ENCODE peak calls at places on chromosome 1, in eight cellular contexts. One of them, this sample, is unnamed.

GRCh38 chr1:27575861-27576331 is 28.0 kb downstream of the AHDC1 start:
- DNase-seq in right lobe of liver: peak; percentile 66
- DNase-seq in MM.1S: peak; percentile 61
- DNase-seq in transverse colon: peak; percentile 68
- DNase-seq in fibroblast of the aortic adventitia: peak; percentile 42
- DNase-seq in fibroblast of villous mesenchyme: peak; percentile 45
- DNase-seq in A549: peak; percentile 51
- DNase-seq in HFF-Myc: no peak
- DNase-seq in this sample: no peak

GRCh38 chr1:55696891-55697290 is 481.7 kb upstream of the USP24 start:
- DNase-seq in fibroblast of the aortic adventitia: no peak
- DNase-seq in fibroblast of villous mesenchyme: no peak
- DNase-seq in HFF-Myc: no peak
- DNase-seq in right lobe of liver: no peak
- DNase-seq in A549: no peak
- DNase-seq in MM.1S: no peak
- DNase-seq in transverse colon: no peak
- DNase-seq in this sample: no peak

GRCh38 chr1:186869829-186870228 is 41.1 kb downstream of the PLA2G4A start:
- DNase-seq in transverse colon: no peak
- DNase-seq in MM.1S: no peak
- DNase-seq in right lobe of liver: no peak
- DNase-seq in fibroblast of villous mesenchyme: no peak
- DNase-seq in fibroblast of the aortic adventitia: no peak
- DNase-seq in HFF-Myc: no peak
- DNase-seq in A549: no peak
- DNase-seq in this sample: no peak

GRCh38 chr1:106121728-106122127 is 934.7 kb upstream of the PRMT6 start:
- DNase-seq in fibroblast of the aortic adventitia: no peak
- DNase-seq in fibroblast of villous mesenchyme: no peak
- DNase-seq in right lobe of liver: no peak
- DNase-seq in HFF-Myc: no peak
- DNase-seq in A549: no peak
- DNase-seq in transverse colon: no peak
- DNase-seq in MM.1S: no peak
- DNase-seq in this sample: no peak

GRCh38 chr1:201917362-201918033 is 28.8 kb downstream of the SHISA4 start:
- DNase-seq in fibroblast of the aortic adventitia: peak; percentile 97
- DNase-seq in fibroblast of villous mesenchyme: peak; percentile 95
- DNase-seq in MM.1S: no peak
- DNase-seq in A549: peak; percentile 46
- DNase-seq in right lobe of liver: no peak
- DNase-seq in HFF-Myc: peak; percentile 67
- DNase-seq in transverse colon: no peak
- DNase-seq in this sample: no peak

GRCh38 chr1:26584022-26584485 is 54.5 kb downstream of the RPS6KA1 start:
- DNase-seq in right lobe of liver: no peak
- DNase-seq in A549: peak; percentile 36
- DNase-seq in transverse colon: no peak
- DNase-seq in fibroblast of the aortic adventitia: no peak
- DNase-seq in MM.1S: no peak
- DNase-seq in fibroblast of villous mesenchyme: no peak
- DNase-seq in HFF-Myc: no peak
- DNase-seq in this sample: no peak

GRCh38 chr1:210231846-210232523 is 611 bp upstream of the SERTAD4 start:
- DNase-seq in HFF-Myc: peak; percentile 59
- DNase-seq in transverse colon: no peak
- DNase-seq in fibroblast of villous mesenchyme: peak; percentile 68
- DNase-seq in MM.1S: no peak
- DNase-seq in A549: no peak
- DNase-seq in right lobe of liver: no peak
- DNase-seq in fibroblast of the aortic adventitia: peak; percentile 81
- DNase-seq in this sample: no peak

GRCh38 chr1:41387667-41388091 is 26.4 kb downstream of the FOXO6 start:
- DNase-seq in MM.1S: no peak
- DNase-seq in A549: no peak
- DNase-seq in right lobe of liver: no peak
- DNase-seq in fibroblast of villous mesenchyme: peak; percentile 31
- DNase-seq in transverse colon: peak; percentile 71
- DNase-seq in HFF-Myc: no peak
- DNase-seq in fibroblast of the aortic adventitia: peak; percentile 83
- DNase-seq in this sample: no peak

GRCh38 chr1:26779093-26779668 is 8.6 kb upstream of the PIGV start:
- DNase-seq in MM.1S: no peak
- DNase-seq in right lobe of liver: no peak
- DNase-seq in A549: no peak
- DNase-seq in HFF-Myc: no peak
- DNase-seq in transverse colon: no peak
- DNase-seq in fibroblast of the aortic adventitia: no peak
- DNase-seq in fibroblast of villous mesenchyme: no peak
- DNase-seq in this sample: no peak

GRCh38 chr1:225509770-225510169 is 81.9 kb upstream of the LBR start:
- DNase-seq in fibroblast of the aortic adventitia: no peak
- DNase-seq in A549: no peak
- DNase-seq in fibroblast of villous mesenchyme: no peak
- DNase-seq in MM.1S: no peak
- DNase-seq in transverse colon: no peak
- DNase-seq in right lobe of liver: no peak
- DNase-seq in HFF-Myc: no peak
- DNase-seq in this sample: no peak

GRCh38 chr1:119186471-119186870 is 46.0 kb upstream of the WARS2 start:
- DNase-seq in fibroblast of villous mesenchyme: no peak
- DNase-seq in fibroblast of the aortic adventitia: no peak
- DNase-seq in A549: no peak
- DNase-seq in MM.1S: no peak
- DNase-seq in HFF-Myc: no peak
- DNase-seq in transverse colon: no peak
- DNase-seq in right lobe of liver: no peak
- DNase-seq in this sample: no peak

GRCh38 chr1:182120411-182121258 is 59.1 kb upstream of the ZNF648 start:
- DNase-seq in HFF-Myc: no peak
- DNase-seq in transverse colon: peak; percentile 39
- DNase-seq in A549: peak; percentile 83
- DNase-seq in right lobe of liver: peak; percentile 67
- DNase-seq in fibroblast of villous mesenchyme: peak; percentile 14
- DNase-seq in fibroblast of the aortic adventitia: no peak
- DNase-seq in MM.1S: no peak
- DNase-seq in this sample: peak; percentile 67

GRCh38 chr1:96596226-96596625 is 125.4 kb upstream of the PTBP2 start:
- DNase-seq in A549: peak; percentile 20
- DNase-seq in MM.1S: peak; percentile 6
- DNase-seq in transverse colon: no peak
- DNase-seq in fibroblast of villous mesenchyme: peak; percentile 31
- DNase-seq in HFF-Myc: peak; percentile 7
- DNase-seq in right lobe of liver: peak; percentile 34
- DNase-seq in fibroblast of the aortic adventitia: peak; percentile 10
- DNase-seq in this sample: no peak
- TF ChIP-seq CTCF in A549: peak; percentile 25
- TF ChIP-seq CTCF in MM.1S: peak; percentile 22
- TF ChIP-seq CTCF in transverse colon: no peak
- TF ChIP-seq CTCF in fibroblast of villous mesenchyme: peak; percentile 73
- TF ChIP-seq CTCF in HFF-Myc: peak; percentile 73
- TF ChIP-seq CTCF in right lobe of liver: peak; percentile 50
- TF ChIP-seq CTCF in fibroblast of the aortic adventitia: peak; percentile 56
- TF ChIP-seq CTCF in this sample: peak; percentile 75

GRCh38 chr1:62435231-62436038 is 1.4 kb upstream of the USP1 start:
- DNase-seq in transverse colon: peak; percentile 19
- DNase-seq in HFF-Myc: no peak
- DNase-seq in MM.1S: no peak
- DNase-seq in fibroblast of the aortic adventitia: no peak
- DNase-seq in fibroblast of villous mesenchyme: no peak
- DNase-seq in right lobe of liver: peak; percentile 36
- DNase-seq in A549: no peak
- DNase-seq in this sample: no peak

GRCh38 chr1:62436466-62437272 is at the start of gene USP1:
- DNase-seq in fibroblast of villous mesenchyme: peak; percentile 100
- DNase-seq in MM.1S: peak; percentile 99
- DNase-seq in A549: no peak
- DNase-seq in right lobe of liver: peak; percentile 95
- DNase-seq in fibroblast of the aortic adventitia: peak; percentile 100
- DNase-seq in HFF-Myc: peak; percentile 99
- DNase-seq in transverse colon: peak; percentile 97
- DNase-seq in this sample: peak; percentile 98

GRCh38 chr1:62434612-62434994 is 2.2 kb upstream of the USP1 start:
- DNase-seq in transverse colon: no peak
- DNase-seq in MM.1S: no peak
- DNase-seq in A549: no peak
- DNase-seq in fibroblast of the aortic adventitia: no peak
- DNase-seq in fibroblast of villous mesenchyme: no peak
- DNase-seq in right lobe of liver: no peak
- DNase-seq in HFF-Myc: no peak
- DNase-seq in this sample: no peak

GRCh38 chr1:62436039-62436465 is 797 bp upstream of the USP1 start:
- DNase-seq in transverse colon: peak; percentile 97
- DNase-seq in A549: peak; percentile 99
- DNase-seq in fibroblast of villous mesenchyme: no peak
- DNase-seq in HFF-Myc: peak; percentile 7
- DNase-seq in MM.1S: no peak
- DNase-seq in fibroblast of the aortic adventitia: no peak
- DNase-seq in right lobe of liver: peak; percentile 94
- DNase-seq in this sample: no peak

GRCh38 chr1:62433861-62434611 is 2.8 kb upstream of the USP1 start:
- DNase-seq in transverse colon: no peak
- DNase-seq in HFF-Myc: no peak
- DNase-seq in A549: no peak
- DNase-seq in fibroblast of the aortic adventitia: peak; percentile 22
- DNase-seq in right lobe of liver: no peak
- DNase-seq in MM.1S: no peak
- DNase-seq in fibroblast of villous mesenchyme: no peak
- DNase-seq in this sample: no peak
- TF ChIP-seq CTCF in transverse colon: no peak
- TF ChIP-seq CTCF in HFF-Myc: no peak
- TF ChIP-seq CTCF in A549: no peak
- TF ChIP-seq CTCF in fibroblast of the aortic adventitia: no peak
- TF ChIP-seq CTCF in right lobe of liver: no peak
- TF ChIP-seq CTCF in MM.1S: no peak
- TF ChIP-seq CTCF in fibroblast of villous mesenchyme: no peak
- TF ChIP-seq CTCF in this sample: peak; percentile 9

DNA sequence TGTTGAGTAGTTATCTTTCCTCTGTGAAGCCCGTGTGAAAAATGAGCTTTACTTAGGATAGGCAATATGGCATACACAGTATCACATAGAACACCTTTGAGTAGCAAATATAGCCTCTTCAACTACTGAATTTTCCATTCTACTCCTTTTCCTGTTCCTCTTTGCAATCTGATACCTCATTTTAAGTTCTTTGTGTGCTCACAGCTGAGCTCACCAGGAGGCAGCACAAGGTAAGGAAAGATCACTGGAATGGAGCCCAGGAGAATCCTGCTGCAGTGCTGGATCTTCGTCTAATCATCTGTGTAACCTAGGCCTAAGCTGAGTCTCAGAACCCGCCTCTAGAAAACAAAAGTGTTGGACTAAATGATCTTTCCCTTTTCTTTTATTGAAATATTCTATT is 171.0 kb downstream of the LRRC40 start:
- DNase-seq in HFF-Myc: peak; percentile 61
- DNase-seq in fibroblast of villous mesenchyme: peak; percentile 65
- DNase-seq in right lobe of liver: no peak
- DNase-seq in transverse colon: no peak
- DNase-seq in A549: peak; percentile 17
- DNase-seq in fibroblast of the aortic adventitia: peak; percentile 53
- DNase-seq in MM.1S: no peak
- DNase-seq in this sample: no peak
- TF ChIP-seq CTCF in HFF-Myc: peak; percentile 60
- TF ChIP-seq CTCF in fibroblast of villous mesenchyme: peak; percentile 70
- TF ChIP-seq CTCF in right lobe of liver: no peak
- TF ChIP-seq CTCF in transverse colon: no peak
- TF ChIP-seq CTCF in A549: no peak
- TF ChIP-seq CTCF in fibroblast of the aortic adventitia: peak; percentile 32
- TF ChIP-seq CTCF in MM.1S: no peak
- TF ChIP-seq CTCF in this sample: peak; percentile 65

GRCh38 chr1:227789042-227789880 is 26.2 kb upstream of the PRSS38 start:
- DNase-seq in fibroblast of villous mesenchyme: peak; percentile 27
- DNase-seq in A549: no peak
- DNase-seq in transverse colon: no peak
- DNase-seq in right lobe of liver: no peak
- DNase-seq in fibroblast of the aortic adventitia: no peak
- DNase-seq in MM.1S: no peak
- DNase-seq in HFF-Myc: no peak
- DNase-seq in this sample: no peak

GRCh38 chr1:227790868-227791267 is 24.6 kb upstream of the PRSS38 start:
- DNase-seq in fibroblast of villous mesenchyme: no peak
- DNase-seq in transverse colon: no peak
- DNase-seq in right lobe of liver: no peak
- DNase-seq in HFF-Myc: no peak
- DNase-seq in MM.1S: no peak
- DNase-seq in A549: no peak
- DNase-seq in fibroblast of the aortic adventitia: no peak
- DNase-seq in this sample: no peak

GRCh38 chr1:227788279-227789041 is 27.0 kb upstream of the PRSS38 start:
- DNase-seq in fibroblast of villous mesenchyme: no peak
- DNase-seq in right lobe of liver: peak; percentile 81
- DNase-seq in MM.1S: peak; percentile 73
- DNase-seq in transverse colon: no peak
- DNase-seq in fibroblast of the aortic adventitia: no peak
- DNase-seq in A549: no peak
- DNase-seq in HFF-Myc: no peak
- DNase-seq in this sample: no peak

GRCh38 chr1:227791425-227792090 is 23.9 kb upstream of the PRSS38 start:
- DNase-seq in fibroblast of villous mesenchyme: no peak
- DNase-seq in A549: no peak
- DNase-seq in fibroblast of the aortic adventitia: no peak
- DNase-seq in HFF-Myc: no peak
- DNase-seq in MM.1S: no peak
- DNase-seq in transverse colon: no peak
- DNase-seq in right lobe of liver: no peak
- DNase-seq in this sample: no peak

GRCh38 chr1:227789881-227790400 is 25.5 kb upstream of the PRSS38 start:
- DNase-seq in fibroblast of villous mesenchyme: no peak
- DNase-seq in transverse colon: no peak
- DNase-seq in fibroblast of the aortic adventitia: no peak
- DNase-seq in MM.1S: no peak
- DNase-seq in HFF-Myc: no peak
- DNase-seq in A549: no peak
- DNase-seq in right lobe of liver: no peak
- DNase-seq in this sample: no peak
- TF ChIP-seq CTCF in fibroblast of villous mesenchyme: no peak
- TF ChIP-seq CTCF in transverse colon: no peak
- TF ChIP-seq CTCF in fibroblast of the aortic adventitia: no peak
- TF ChIP-seq CTCF in MM.1S: no peak
- TF ChIP-seq CTCF in HFF-Myc: peak; percentile 0
- TF ChIP-seq CTCF in A549: no peak
- TF ChIP-seq CTCF in right lobe of liver: no peak
- TF ChIP-seq CTCF in this sample: no peak

GRCh38 chr1:230174041-230174440 is 107.0 kb downstream of the GALNT2 start:
- DNase-seq in fibroblast of villous mesenchyme: no peak
- DNase-seq in MM.1S: no peak
- DNase-seq in right lobe of liver: no peak
- DNase-seq in transverse colon: no peak
- DNase-seq in HFF-Myc: no peak
- DNase-seq in A549: no peak
- DNase-seq in fibroblast of the aortic adventitia: no peak
- DNase-seq in this sample: no peak
- TF ChIP-seq CTCF in fibroblast of villous mesenchyme: no peak
- TF ChIP-seq CTCF in MM.1S: no peak
- TF ChIP-seq CTCF in right lobe of liver: no peak
- TF ChIP-seq CTCF in transverse colon: no peak
- TF ChIP-seq CTCF in HFF-Myc: no peak
- TF ChIP-seq CTCF in A549: no peak
- TF ChIP-seq CTCF in fibroblast of the aortic adventitia: no peak
- TF ChIP-seq CTCF in this sample: no peak

GRCh38 chr1:178518894-178519293 is 6.0 kb downstream of the TEX35 start:
- DNase-seq in fibroblast of villous mesenchyme: no peak
- DNase-seq in fibroblast of the aortic adventitia: no peak
- DNase-seq in MM.1S: no peak
- DNase-seq in right lobe of liver: no peak
- DNase-seq in transverse colon: no peak
- DNase-seq in A549: no peak
- DNase-seq in HFF-Myc: no peak
- DNase-seq in this sample: no peak
- TF ChIP-seq CTCF in fibroblast of villous mesenchyme: no peak
- TF ChIP-seq CTCF in fibroblast of the aortic adventitia: no peak
- TF ChIP-seq CTCF in MM.1S: no peak
- TF ChIP-seq CTCF in right lobe of liver: no peak
- TF ChIP-seq CTCF in transverse colon: no peak
- TF ChIP-seq CTCF in A549: no peak
- TF ChIP-seq CTCF in HFF-Myc: no peak
- TF ChIP-seq CTCF in this sample: no peak

This sample was measured in epithelial cell of proximal tubule.